ENCODE peak calls at places on chromosomes 7 and 10, in five cellular contexts. A is stomach, Y is tibial nerve, V is A549, W is body of pancreas. H is an unnamed sample.

GRCh38 chr7:107680478-107680877 is 19.9 kb downstream of the SLC26A4 start:
- DNase-seq in A (no peak), Y (no peak), V (no peak), W (no peak), H (no peak)

GRCh38 chr7:5435291-5436002 is 11.8 kb upstream of the TNRC18 start:
- DNase-seq in A (no peak), Y (no peak), V (no peak), W (no peak), H (no peak)

GRCh38 chr10:16545126-16545736 is 23.6 kb upstream of the C1QL3 start:
- DNase-seq in A (no peak), Y (no peak), V (peak), W (no peak), H (no peak)

GRCh38 chr10:1591742-1592141 is 145.6 kb downstream of the ADARB2 start:
- DNase-seq in A (no peak), Y (no peak), V (no peak), W (no peak), H (no peak)

GRCh38 chr10:11016959-11017574 is 605 bp upstream of the CELF2 start:
- DNase-seq in A (no peak), Y (no peak), V (no peak), W (no peak), H (no peak)

GRCh38 chr10:76675951-76676587 is 961.5 kb downstream of the KCNMA1 start:
- DNase-seq in A (no peak), Y (peak), V (no peak), W (no peak), H (no peak)

GRCh38 chr7:1986366-1987083 is 246.2 kb downstream of the MAD1L1 start:
- DNase-seq in A (no peak), Y (no peak), V (no peak), W (no peak), H (no peak)

GRCh38 chr7:65509368-65510186 is 135.9 kb downstream of the ZNF92 start:
- DNase-seq in A (peak), Y (no peak), V (no peak), W (no peak), H (no peak)

GRCh38 chr7:97421307-97421905 is 303.9 kb downstream of the SDHAF3 start:
- DNase-seq in A (no peak), Y (no peak), V (no peak), W (no peak), H (no peak)

GRCh38 chr7:114979388-114979787 is 57.5 kb downstream of the MDFIC start:
- DNase-seq in A (peak), Y (no peak), V (no peak), W (peak), H (no peak)

GRCh38 chr7:64630496-64630895 is 35.4 kb upstream of the ZNF107 start:
- DNase-seq in A (no peak), Y (no peak), V (peak), W (no peak), H (no peak)

GRCh38 chr7:33807779-33808482 is 97.4 kb upstream of the BMPER start:
- DNase-seq in A (no peak), Y (no peak), V (peak), W (no peak), H (peak)

GRCh38 chr10:115818015-115818414 is 455.0 kb downstream of the GFRA1 start:
- DNase-seq in A (no peak), Y (no peak), V (no peak), W (no peak), H (no peak)

GRCh38 chr10:124545756-124546369 is 84.2 kb downstream of the LHPP start:
- DNase-seq in A (no peak), Y (no peak), V (no peak), W (no peak), H (no peak)

DNA sequence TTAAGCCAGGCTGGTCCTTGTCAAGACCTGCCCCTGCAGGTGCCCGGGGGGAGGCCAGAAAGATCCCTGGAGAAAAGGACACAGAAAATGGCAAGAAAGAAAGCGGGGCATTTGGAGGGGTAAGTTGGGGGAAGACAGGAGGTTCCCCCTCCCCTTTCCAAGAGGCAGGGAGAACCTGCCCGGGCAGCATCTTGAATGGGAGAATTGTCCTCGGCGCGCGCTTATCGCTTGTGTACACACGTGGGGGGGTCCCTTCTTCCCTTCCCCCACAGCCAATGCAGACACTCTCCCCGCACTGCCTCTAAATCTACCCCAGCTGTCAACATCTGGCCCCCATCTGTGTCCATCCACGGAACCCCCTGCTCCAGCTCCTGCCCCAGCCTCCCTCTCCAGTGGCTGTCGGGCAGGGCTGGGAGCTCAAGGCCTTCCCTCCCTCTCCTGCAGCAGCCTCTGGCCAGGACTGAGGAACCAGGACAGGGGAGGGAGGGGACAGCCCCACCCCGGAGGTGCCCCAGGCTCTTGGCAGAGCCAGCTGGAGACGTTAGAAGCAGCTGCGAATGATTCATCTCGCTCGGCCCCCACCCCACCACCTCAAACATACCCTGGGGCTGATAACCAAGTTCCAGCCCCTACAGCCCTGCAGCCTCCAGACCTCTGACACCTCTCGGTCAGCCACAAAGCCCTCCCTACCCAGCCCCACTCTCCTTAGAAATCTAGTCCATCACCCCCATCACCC is 25.3 kb downstream of the EPHB4 start:
- DNase-seq in A (peak), Y (no peak), V (peak), W (peak), H (peak)
- TF ChIP-seq POLR2A in A (no peak), Y (no peak), V (peak), W (peak), H (peak)

GRCh38 chr7:105531797-105532671 is at the start of gene RINT1:
- DNase-seq in A (peak), Y (peak), V (peak), W (peak), H (peak)
- TF ChIP-seq POLR2A in A (peak), Y (peak), V (peak), W (peak), H (peak)

GRCh38 chr7:112336261-112336660 is 114.0 kb upstream of the IFRD1 start:
- DNase-seq in A (no peak), Y (no peak), V (no peak), W (no peak), H (no peak)
- TF ChIP-seq POLR2A in A (no peak), Y (no peak), V (no peak), W (no peak), H (no peak)

GRCh38 chr7:130921391-130922180 is 187.6 kb upstream of the KLF14 start:
- DNase-seq in A (peak), Y (peak), V (no peak), W (no peak), H (no peak)
- TF ChIP-seq POLR2A in A (no peak), Y (peak), V (no peak), W (peak), H (no peak)

GRCh38 chr7:154916381-154917213 is 86.3 kb downstream of the PAXIP1 start:
- DNase-seq in A (no peak), Y (no peak), V (no peak), W (no peak), H (no peak)
- TF ChIP-seq POLR2A in A (no peak), Y (no peak), V (no peak), W (no peak), H (no peak)

GRCh38 chr7:101238226-101239182 is 902 bp upstream of the CLDN15 start:
- DNase-seq in A (no peak), Y (no peak), V (no peak), W (no peak), H (no peak)
- TF ChIP-seq POLR2A in A (no peak), Y (no peak), V (no peak), W (no peak), H (no peak)

GRCh38 chr10:93495654-93496321 is 624 bp upstream of the CEP55 start:
- DNase-seq in A (no peak), Y (no peak), V (peak), W (peak), H (peak)

GRCh38 chr10:93493162-93493561 is 3.2 kb upstream of the CEP55 start:
- DNase-seq in A (no peak), Y (no peak), V (no peak), W (no peak), H (no peak)

GRCh38 chr10:93498196-93498595 is 1.8 kb downstream of the CEP55 start:
- DNase-seq in A (no peak), Y (no peak), V (no peak), W (no peak), H (no peak)

GRCh38 chr10:93494494-93494893 is 1.9 kb upstream of the CEP55 start:
- DNase-seq in A (no peak), Y (no peak), V (no peak), W (no peak), H (no peak)

DNA sequence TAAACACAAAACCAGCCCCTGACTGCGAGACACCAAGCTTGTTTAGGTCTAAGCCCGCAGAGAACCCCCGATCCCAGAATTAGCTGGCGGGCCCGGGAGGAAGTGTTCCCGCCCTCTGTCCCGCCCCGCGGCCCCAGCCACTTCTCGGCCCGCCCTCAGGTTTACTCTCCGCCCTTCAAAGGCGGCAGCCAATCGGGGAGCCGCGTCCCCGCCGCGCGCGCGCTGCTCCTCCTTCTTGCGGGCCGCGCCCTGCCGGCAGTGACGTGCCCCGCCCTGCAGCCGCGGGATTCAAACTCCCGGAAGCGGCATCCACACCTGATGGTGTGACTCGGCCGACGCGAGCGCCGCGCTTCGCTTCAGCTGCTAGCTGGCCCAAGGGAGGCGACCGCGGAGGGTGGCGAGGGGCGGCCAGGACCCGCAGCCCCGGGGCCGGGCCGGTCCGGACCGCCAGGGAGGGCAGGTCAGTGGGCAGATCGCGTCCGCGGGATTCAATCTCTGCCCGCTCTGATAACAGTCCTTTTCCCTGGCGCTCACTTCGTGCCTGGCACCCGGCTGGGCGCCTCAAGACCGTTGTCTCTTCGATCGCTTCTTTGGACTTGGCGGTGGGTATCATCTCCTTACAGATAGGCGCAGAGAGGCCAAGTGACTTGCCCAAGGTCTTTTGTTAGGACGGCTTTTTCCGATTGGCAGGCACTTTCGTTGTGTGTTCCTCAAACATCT is at the start of gene CEP55:
- DNase-seq in A (peak), Y (peak), V (peak), W (peak), H (peak)
- TF ChIP-seq POLR2A in A (no peak), Y (peak), V (peak), W (no peak), H (peak)

H was measured in H54.